ENCODE peak calls at places on chromosomes 4 and X, in nine cellular contexts. Z is MM.1S; P is GM23338; O is Peyer's patch; F is left ventricle myocardium inferior; G is ovary; M is CD4-positive, alpha-beta memory T cell; T is hepatocyte; N is neuronal stem cell. C is an unnamed sample. For H3K27me3, the result is how much of the 10 kb centered on the place peaks cover.

GRCh38 chrX:49162620-49163019 is at the start of gene MAGIX:
- DNase-seq in Z (no peak), N (no peak), G (peak), P (peak), M (no peak), F (no peak), T (no peak), O (no peak), C (no peak)

GRCh38 chr4:157076578-157076947 is 613 bp downstream of the GLRB start:
- DNase-seq in T (peak), N (no peak), M (no peak), P (peak), G (peak), O (no peak), F (no peak), Z (no peak), C (peak)

GRCh38 chrX:43836435-43837184 is 45.6 kb downstream of the MAOB start:
- DNase-seq in M (no peak), N (peak), F (no peak), T (peak), O (no peak), G (no peak), Z (no peak), P (peak), C (peak)

GRCh38 chrX:23383411-23383810 is 48.8 kb downstream of the PTCHD1 start:
- DNase-seq in F (no peak), O (no peak), G (no peak), Z (no peak), P (no peak), M (no peak), N (no peak), T (no peak), C (no peak)

GRCh38 chr4:113378836-113379235 is 329.4 kb downstream of the ANK2 start:
- DNase-seq in F (no peak), O (no peak), G (no peak), N (no peak), P (no peak), Z (no peak), M (no peak), T (no peak), C (no peak)

GRCh38 chr4:125123710-125124109 is 191.0 kb upstream of the FAT4 start:
- DNase-seq in T (no peak), F (no peak), M (no peak), P (no peak), G (no peak), Z (no peak), O (no peak), N (no peak), C (no peak)

GRCh38 chr4:168188754-168189153 is 96.4 kb downstream of the ANXA10 start:
- DNase-seq in T (no peak), G (no peak), O (no peak), P (no peak), Z (no peak), N (no peak), M (no peak), F (no peak), C (no peak)

GRCh38 chr4:30717208-30718020 is 2.8 kb upstream of the PCDH7 start:
- DNase-seq in G (peak), T (peak), F (peak), Z (peak), M (no peak), N (peak), P (peak), O (peak), C (peak)

GRCh38 chr4:138405934-138406567 is 163.9 kb upstream of the SLC7A11 start:
- DNase-seq in G (no peak), F (no peak), Z (no peak), N (no peak), T (no peak), P (no peak), O (no peak), M (no peak), C (no peak)

GRCh38 chr4:11194431-11194830 is 234.3 kb downstream of the HS3ST1 start:
- DNase-seq in Z (no peak), M (no peak), G (no peak), T (no peak), F (no peak), N (no peak), O (no peak), P (no peak), C (no peak)

GRCh38 chrX:1535241-1536041 is 1.5 kb downstream of the P2RY8 start:
- DNase-seq in P (no peak), M (peak), G (no peak), N (no peak), T (no peak), Z (peak), O (peak), F (no peak), C (no peak)

GRCh38 chr4:10806993-10807645 is 122.6 kb upstream of the CLNK start:
- DNase-seq in G (no peak), P (no peak), T (no peak), Z (no peak), F (no peak), M (no peak), N (no peak), O (no peak), C (no peak)

GRCh38 chr4:120703908-120704307 is 218.6 kb downstream of the PRDM5 start:
- DNase-seq in G (no peak), F (no peak), M (no peak), N (no peak), T (no peak), Z (no peak), P (no peak), O (no peak), C (no peak)

GRCh38 chr4:55393461-55394320 is 2.1 kb upstream of the TMEM165 start:
- DNase-seq in N (no peak), G (no peak), M (no peak), Z (no peak), F (no peak), T (no peak), O (no peak), P (no peak), C (no peak)

GRCh38 chr4:124737619-124738018 is 25.1 kb upstream of the ANKRD50 start:
- DNase-seq in T (no peak), O (no peak), Z (no peak), N (no peak), P (no peak), G (no peak), M (no peak), F (no peak), C (no peak)

GRCh38 chr4:70367813-70368212 is 7.3 kb downstream of the SMR3A start:
- DNase-seq in O (no peak), T (no peak), Z (no peak), G (no peak), N (no peak), P (peak), M (no peak), F (no peak), C (no peak)

GRCh38 chr4:78432896-78433295 is 118.7 kb upstream of the ANXA3 start:
- DNase-seq in T (peak), F (no peak), P (no peak), G (no peak), M (no peak), O (no peak), N (no peak), Z (no peak), C (peak)

GRCh38 chrX:56623316-56623715 is 59.9 kb downstream of the UBQLN2 start:
- DNase-seq in G (no peak), O (no peak), T (no peak), F (no peak), P (no peak), M (no peak), Z (no peak), N (no peak), C (no peak)

GRCh38 chr4:153207561-153207960 is 3.3 kb downstream of the TRIM2 start:
- DNase-seq in F (peak), N (no peak), O (peak), T (peak), M (no peak), P (peak), Z (no peak), G (no peak), C (peak)

GRCh38 chr4:98833384-98833783 is 95.5 kb downstream of the EIF4E start:
- DNase-seq in N (no peak), P (no peak), O (no peak), Z (no peak), G (no peak), T (no peak), M (no peak), F (no peak), C (no peak)

GRCh38 chrX:74923942-74924448 is 1.3 kb downstream of the NEXMIF start:
- DNase-seq in F (no peak), G (peak), P (peak), Z (no peak), T (peak), N (peak), O (no peak), M (peak), C (no peak)

GRCh38 chr4:15234585-15235126 is 193.2 kb upstream of the C1QTNF7 start:
- DNase-seq in M (no peak), G (no peak), T (peak), F (no peak), Z (no peak), O (no peak), N (no peak), P (no peak), C (no peak)

GRCh38 chr4:120838784-120839183 is 83.7 kb downstream of the PRDM5 start:
- DNase-seq in O (no peak), G (no peak), M (no peak), F (no peak), N (no peak), P (no peak), T (no peak), Z (no peak), C (no peak)

GRCh38 chr4:98399915-98400314 is 138.7 kb downstream of the RAP1GDS1 start:
- DNase-seq in F (no peak), Z (no peak), N (no peak), P (no peak), O (no peak), M (no peak), T (no peak), G (no peak), C (no peak)

GRCh38 chrX:73876897-73877296 is 313.9 kb downstream of the CHIC1 start:
- DNase-seq in F (no peak), G (no peak), N (no peak), M (no peak), O (no peak), Z (no peak), P (no peak), T (no peak), C (peak)

GRCh38 chrX:147910607-147911006 is 1.1 kb upstream of the FMR1 start:
- DNase-seq in O (no peak), F (no peak), P (no peak), T (no peak), M (no peak), G (no peak), N (no peak), Z (no peak), C (peak)

GRCh38 chrX:11688201-11688600 is 22.5 kb upstream of the ARHGAP6 start:
- DNase-seq in Z (no peak), F (no peak), T (no peak), M (no peak), P (no peak), G (no peak), O (no peak), N (no peak), C (no peak)

GRCh38 chr4:63218837-63219236 is 1190.4 kb downstream of the TECRL start:
- DNase-seq in O (no peak), T (no peak), N (peak), P (peak), F (no peak), G (no peak), M (no peak), Z (no peak), C (no peak)

GRCh38 chr4:113809313-113809712 is 47.8 kb upstream of the CAMK2D start:
- DNase-seq in M (no peak), T (no peak), P (peak), N (no peak), F (no peak), O (no peak), G (no peak), Z (no peak), C (no peak)

GRCh38 chr4:120071192-120071795 is 4.6 kb upstream of the MAD2L1 start:
- DNase-seq in F (no peak), O (no peak), G (no peak), Z (peak), T (peak), N (peak), P (peak), M (peak), C (peak)

GRCh38 chr4:38560340-38560739 is 103.7 kb upstream of the KLF3 start:
- DNase-seq in F (no peak), M (no peak), T (no peak), O (no peak), G (no peak), N (no peak), Z (no peak), P (no peak), C (no peak)

GRCh38 chr4:107931775-107932321 is 499 bp downstream of the CYP2U1 start:
- DNase-seq in Z (peak), G (no peak), O (no peak), N (no peak), M (peak), P (peak), F (no peak), T (peak), C (peak)

GRCh38 chr4:139184129-139184528 is 7.1 kb upstream of the ELF2 start:
- DNase-seq in T (peak), F (no peak), G (no peak), O (no peak), P (no peak), Z (peak), M (no peak), N (no peak), C (peak)

GRCh38 chr4:153502584-153502983 is 36.4 kb downstream of the TMEM131L start:
- DNase-seq in T (no peak), F (no peak), M (no peak), N (no peak), Z (no peak), P (no peak), G (no peak), O (no peak), C (no peak)

GRCh38 chr4:159516556-159516955 is 413.7 kb downstream of the RAPGEF2 start:
- DNase-seq in N (no peak), P (no peak), O (no peak), F (no peak), T (no peak), M (no peak), Z (no peak), G (no peak), C (no peak)

GRCh38 chr4:133268205-133268604 is 119.1 kb downstream of the PCDH10 start:
- DNase-seq in P (no peak), Z (no peak), G (no peak), N (no peak), O (no peak), M (peak), F (no peak), T (no peak), C (no peak)

DNA sequence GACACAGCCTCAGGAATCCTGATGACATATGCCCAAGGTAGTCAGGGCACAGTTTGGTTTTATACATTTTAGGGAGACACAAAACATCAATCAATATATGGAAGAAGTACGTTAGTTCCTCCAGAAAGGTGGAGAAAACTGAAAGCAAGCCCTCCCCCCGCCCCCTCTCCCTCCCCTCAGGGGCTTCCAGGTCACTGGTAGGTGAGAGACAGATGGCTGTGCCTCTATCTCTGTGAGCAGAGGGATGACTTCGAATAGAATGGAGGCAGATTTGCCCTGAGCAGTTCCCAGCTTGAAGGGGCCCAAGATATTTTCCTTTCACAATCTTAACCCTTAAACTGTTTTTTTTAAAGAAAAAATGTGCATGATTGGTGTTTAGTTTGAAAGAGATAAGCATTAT is 114.0 kb downstream of the PCDH10 start:
- DNase-seq in G (no peak), F (no peak), P (peak), O (no peak), N (no peak), T (no peak), Z (no peak), M (no peak), C (no peak)
- H3K4me3 ChIP-seq in G (no peak), F (no peak), P (no peak), O (no peak), N (no peak), T (no peak), Z (no peak), M (no peak), C (no peak)

GRCh38 chr4:25449688-25450087 is 72.6 kb downstream of the ANAPC4 start:
- DNase-seq in M (no peak), N (no peak), Z (no peak), T (no peak), F (no peak), P (no peak), O (no peak), G (no peak), C (no peak)
- H3K27ac ChIP-seq in M (no peak), N (no peak), Z (no peak), T (peak), F (no peak), P (no peak), O (no peak), G (no peak), C (no peak)

GRCh38 chr4:1402021-1402515 is 4.2 kb downstream of the NKX1-1 start:
- DNase-seq in G (no peak), T (peak), N (no peak), F (no peak), M (no peak), P (no peak), O (no peak), Z (no peak), C (no peak)
- H3K27me3 ChIP-seq in G (under half), T (under half), N (half or more), F (half or more), M (under half), P (half or more), O (half or more), Z (under half), C (under half)

GRCh38 chr4:26139310-26139924 is 181.4 kb upstream of the RBPJ start:
- DNase-seq in T (no peak), G (no peak), M (no peak), N (no peak), F (no peak), Z (no peak), O (no peak), P (no peak), C (no peak)
- H3K4me3 ChIP-seq in T (no peak), G (no peak), M (no peak), N (no peak), F (no peak), Z (no peak), O (no peak), P (no peak), C (no peak)

GRCh38 chr4:147830102-147830463 is 98.2 kb downstream of the ARHGAP10 start:
- DNase-seq in F (no peak), P (peak), Z (no peak), T (no peak), O (no peak), G (no peak), N (no peak), M (no peak), C (no peak)

GRCh38 chr4:147828361-147828760 is 96.5 kb downstream of the ARHGAP10 start:
- DNase-seq in Z (no peak), G (no peak), F (no peak), O (no peak), N (no peak), P (no peak), T (no peak), M (no peak), C (peak)

GRCh38 chr4:147830987-147831386 is 99.1 kb downstream of the ARHGAP10 start:
- DNase-seq in T (peak), Z (no peak), N (no peak), F (no peak), O (no peak), G (no peak), P (no peak), M (no peak), C (no peak)

GRCh38 chr4:147831452-147832192 is 99.7 kb downstream of the ARHGAP10 start:
- DNase-seq in P (no peak), G (no peak), F (no peak), Z (no peak), N (no peak), T (peak), O (no peak), M (no peak), C (peak)

DNA sequence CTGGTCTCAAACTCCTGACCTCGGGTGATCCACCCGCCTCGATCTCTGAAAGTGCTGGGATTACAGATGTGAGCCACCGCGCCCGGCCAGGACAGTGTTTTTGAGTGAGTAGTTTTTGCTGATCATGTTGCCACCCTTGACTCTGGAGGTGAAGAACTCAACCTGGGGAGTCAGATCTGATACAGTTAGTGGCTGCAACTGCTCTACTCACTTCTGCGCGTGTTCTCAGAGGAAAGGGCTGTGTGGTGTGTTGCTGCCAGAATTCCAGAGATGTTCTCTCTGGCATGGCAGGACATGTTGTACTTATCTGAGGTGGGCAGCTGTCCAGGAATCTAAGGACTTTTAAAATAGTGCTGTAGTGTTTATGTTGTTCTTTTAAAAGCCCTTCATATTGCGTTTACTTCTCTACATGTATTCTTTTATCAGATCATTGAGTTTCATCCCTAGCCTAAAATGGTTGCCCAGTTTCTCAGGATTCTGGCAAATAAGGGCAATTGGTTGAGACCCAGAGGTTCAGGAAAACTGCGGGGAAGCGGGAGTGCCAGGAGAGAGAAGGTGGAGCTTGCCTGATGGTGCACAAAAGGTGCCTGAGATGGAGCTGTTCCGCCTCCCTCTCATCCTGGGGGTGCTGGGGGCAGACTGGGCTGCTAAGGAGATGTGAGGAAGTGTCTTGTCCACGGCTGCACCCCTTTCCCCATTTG is 97.7 kb downstream of the ARHGAP10 start:
- DNase-seq in Z (no peak), G (peak), T (peak), N (no peak), M (no peak), O (no peak), P (no peak), F (peak), C (no peak)
- H3K27ac ChIP-seq in Z (no peak), G (peak), T (peak), N (no peak), M (no peak), O (peak), P (peak), F (peak), C (no peak)

GRCh38 chrX:140317462-140317861 is 187.4 kb downstream of the SOX3 start:
- DNase-seq in Z (no peak), M (no peak), N (no peak), P (peak), F (no peak), T (no peak), G (no peak), O (no peak), C (no peak)

GRCh38 chrX:140318306-140318705 is 186.6 kb downstream of the SOX3 start:
- DNase-seq in T (no peak), M (no peak), G (no peak), O (no peak), F (no peak), P (no peak), N (no peak), Z (no peak), C (no peak)
- H3K27me3 ChIP-seq in T (under half), M (under half), G (under half), O (under half), F (under half), P (under half), N (under half), Z (under half), C (under half)

C was measured in small intestine.